ENCODE peak calls at places on chromosomes 16 and 17, in eight cellular contexts. One of them, this sample, is unnamed.

GRCh38 chr16:3602320-3602653 is 9.1 kb downstream of the SLX4 start:
- DNase-seq in sigmoid colon: peak
- DNase-seq in lower leg skin: no peak
- DNase-seq in heart left ventricle: no peak
- DNase-seq in tibial nerve: no peak
- DNase-seq in esophagus squamous epithelium: no peak
- DNase-seq in prostate gland: no peak
- DNase-seq in IMR-90: no peak
- DNase-seq in this sample: no peak

GRCh38 chr16:55495616-55496289 is 13.1 kb upstream of the LPCAT2 start:
- DNase-seq in lower leg skin: peak
- DNase-seq in esophagus squamous epithelium: no peak
- DNase-seq in tibial nerve: peak
- DNase-seq in prostate gland: peak
- DNase-seq in heart left ventricle: no peak
- DNase-seq in sigmoid colon: no peak
- DNase-seq in IMR-90: peak
- DNase-seq in this sample: no peak

GRCh38 chr16:14420721-14421488 is 209.2 kb downstream of the PARN start:
- DNase-seq in heart left ventricle: no peak
- DNase-seq in prostate gland: no peak
- DNase-seq in tibial nerve: no peak
- DNase-seq in sigmoid colon: no peak
- DNase-seq in lower leg skin: no peak
- DNase-seq in IMR-90: no peak
- DNase-seq in esophagus squamous epithelium: no peak
- DNase-seq in this sample: no peak

GRCh38 chr16:88633684-88634140 is 4.7 kb upstream of the IL17C start:
- DNase-seq in heart left ventricle: no peak
- DNase-seq in IMR-90: peak
- DNase-seq in esophagus squamous epithelium: no peak
- DNase-seq in lower leg skin: no peak
- DNase-seq in prostate gland: no peak
- DNase-seq in tibial nerve: no peak
- DNase-seq in sigmoid colon: no peak
- DNase-seq in this sample: no peak

GRCh38 chr17:57462007-57462579 is 205.8 kb downstream of the MSI2 start:
- DNase-seq in esophagus squamous epithelium: no peak
- DNase-seq in prostate gland: no peak
- DNase-seq in IMR-90: no peak
- DNase-seq in tibial nerve: no peak
- DNase-seq in lower leg skin: no peak
- DNase-seq in heart left ventricle: no peak
- DNase-seq in sigmoid colon: no peak
- DNase-seq in this sample: no peak

GRCh38 chr17:78351449-78352006 is 8.3 kb downstream of the SOCS3 start:
- DNase-seq in esophagus squamous epithelium: no peak
- DNase-seq in tibial nerve: peak
- DNase-seq in prostate gland: peak
- DNase-seq in lower leg skin: peak
- DNase-seq in IMR-90: peak
- DNase-seq in heart left ventricle: peak
- DNase-seq in sigmoid colon: peak
- DNase-seq in this sample: peak

GRCh38 chr17:68462381-68463210 is 5.3 kb upstream of the WIPI1 start:
- DNase-seq in IMR-90: peak
- DNase-seq in lower leg skin: peak
- DNase-seq in tibial nerve: peak
- DNase-seq in prostate gland: peak
- DNase-seq in esophagus squamous epithelium: no peak
- DNase-seq in heart left ventricle: peak
- DNase-seq in sigmoid colon: peak
- DNase-seq in this sample: peak

GRCh38 chr17:10067446-10068143 is 130.8 kb downstream of the GAS7 start:
- DNase-seq in prostate gland: no peak
- DNase-seq in esophagus squamous epithelium: no peak
- DNase-seq in IMR-90: no peak
- DNase-seq in lower leg skin: no peak
- DNase-seq in sigmoid colon: no peak
- DNase-seq in heart left ventricle: no peak
- DNase-seq in tibial nerve: no peak
- DNase-seq in this sample: no peak

GRCh38 chr16:48499822-48500440 is 110.0 kb downstream of the N4BP1 start:
- DNase-seq in lower leg skin: no peak
- DNase-seq in IMR-90: peak
- DNase-seq in sigmoid colon: peak
- DNase-seq in tibial nerve: peak
- DNase-seq in heart left ventricle: peak
- DNase-seq in esophagus squamous epithelium: no peak
- DNase-seq in prostate gland: peak
- DNase-seq in this sample: no peak

GRCh38 chr16:4293822-4294457 is 21.1 kb upstream of the TFAP4 start:
- DNase-seq in heart left ventricle: peak
- DNase-seq in lower leg skin: no peak
- DNase-seq in sigmoid colon: peak
- DNase-seq in IMR-90: peak
- DNase-seq in esophagus squamous epithelium: no peak
- DNase-seq in prostate gland: peak
- DNase-seq in tibial nerve: no peak
- DNase-seq in this sample: peak

GRCh38 chr16:87959391-87959968 is 8.2 kb downstream of the BANP start:
- DNase-seq in lower leg skin: no peak
- DNase-seq in heart left ventricle: no peak
- DNase-seq in tibial nerve: no peak
- DNase-seq in IMR-90: no peak
- DNase-seq in sigmoid colon: no peak
- DNase-seq in esophagus squamous epithelium: no peak
- DNase-seq in prostate gland: no peak
- DNase-seq in this sample: no peak

GRCh38 chr17:29368926-29369325 is 21.2 kb upstream of the TAOK1 start:
- DNase-seq in prostate gland: no peak
- DNase-seq in tibial nerve: no peak
- DNase-seq in esophagus squamous epithelium: no peak
- DNase-seq in heart left ventricle: peak
- DNase-seq in lower leg skin: no peak
- DNase-seq in IMR-90: peak
- DNase-seq in sigmoid colon: no peak
- DNase-seq in this sample: no peak

GRCh38 chr17:45309400-45309799 is 7.4 kb downstream of the MAP3K14 start:
- DNase-seq in esophagus squamous epithelium: no peak
- DNase-seq in lower leg skin: no peak
- DNase-seq in tibial nerve: no peak
- DNase-seq in heart left ventricle: no peak
- DNase-seq in sigmoid colon: no peak
- DNase-seq in IMR-90: no peak
- DNase-seq in prostate gland: no peak
- DNase-seq in this sample: peak

GRCh38 chr17:45308840-45309239 is 8.0 kb downstream of the MAP3K14 start:
- DNase-seq in IMR-90: no peak
- DNase-seq in esophagus squamous epithelium: no peak
- DNase-seq in tibial nerve: no peak
- DNase-seq in heart left ventricle: no peak
- DNase-seq in lower leg skin: no peak
- DNase-seq in sigmoid colon: no peak
- DNase-seq in prostate gland: no peak
- DNase-seq in this sample: no peak

GRCh38 chr17:45311406-45311761 is 5.4 kb downstream of the MAP3K14 start:
- DNase-seq in sigmoid colon: no peak
- DNase-seq in prostate gland: no peak
- DNase-seq in lower leg skin: no peak
- DNase-seq in heart left ventricle: no peak
- DNase-seq in esophagus squamous epithelium: no peak
- DNase-seq in IMR-90: no peak
- DNase-seq in tibial nerve: no peak
- DNase-seq in this sample: peak

GRCh38 chr17:45311762-45312476 is 4.9 kb downstream of the MAP3K14 start:
- DNase-seq in prostate gland: peak
- DNase-seq in heart left ventricle: peak
- DNase-seq in sigmoid colon: peak
- DNase-seq in IMR-90: peak
- DNase-seq in esophagus squamous epithelium: no peak
- DNase-seq in lower leg skin: no peak
- DNase-seq in tibial nerve: no peak
- DNase-seq in this sample: peak

GRCh38 chr17:45310380-45311324 is 6.2 kb downstream of the MAP3K14 start:
- DNase-seq in prostate gland: no peak
- DNase-seq in heart left ventricle: no peak
- DNase-seq in lower leg skin: no peak
- DNase-seq in tibial nerve: no peak
- DNase-seq in IMR-90: no peak
- DNase-seq in esophagus squamous epithelium: no peak
- DNase-seq in sigmoid colon: no peak
- DNase-seq in this sample: peak
- H3K4me3 ChIP-seq in prostate gland: no peak
- H3K4me3 ChIP-seq in heart left ventricle: no peak
- H3K4me3 ChIP-seq in lower leg skin: no peak
- H3K4me3 ChIP-seq in tibial nerve: no peak
- H3K4me3 ChIP-seq in IMR-90: no peak
- H3K4me3 ChIP-seq in esophagus squamous epithelium: no peak
- H3K4me3 ChIP-seq in sigmoid colon: no peak
- H3K4me3 ChIP-seq in this sample: no peak

DNA sequence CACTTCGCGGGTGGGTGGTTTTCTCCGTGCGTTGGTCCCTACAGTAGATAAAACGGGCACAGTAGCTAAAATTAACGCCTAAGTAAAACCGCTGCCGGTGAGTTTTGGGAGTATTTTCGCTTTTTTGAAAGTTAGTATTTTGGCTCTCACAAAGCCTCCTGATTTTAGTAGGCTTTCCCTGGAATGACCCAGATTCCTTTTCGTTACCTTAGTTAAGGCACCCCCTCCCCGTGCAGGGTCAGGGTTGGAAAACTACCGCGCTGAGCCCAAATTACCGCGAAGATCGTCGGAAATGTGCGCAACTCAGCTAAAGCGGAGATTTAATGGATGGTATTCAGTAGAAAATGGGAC is 28.3 kb upstream of the ST6GALNAC1 start:
- DNase-seq in prostate gland: no peak
- DNase-seq in heart left ventricle: no peak
- DNase-seq in sigmoid colon: no peak
- DNase-seq in esophagus squamous epithelium: no peak
- DNase-seq in IMR-90: no peak
- DNase-seq in lower leg skin: no peak
- DNase-seq in tibial nerve: no peak
- DNase-seq in this sample: no peak
- TF ChIP-seq POLR2A in prostate gland: peak
- TF ChIP-seq POLR2A in heart left ventricle: peak
- TF ChIP-seq POLR2A in sigmoid colon: peak
- TF ChIP-seq POLR2A in esophagus squamous epithelium: peak
- TF ChIP-seq POLR2A in IMR-90: peak
- TF ChIP-seq POLR2A in lower leg skin: no peak
- TF ChIP-seq POLR2A in tibial nerve: peak
- TF ChIP-seq POLR2A in this sample: peak

DNA sequence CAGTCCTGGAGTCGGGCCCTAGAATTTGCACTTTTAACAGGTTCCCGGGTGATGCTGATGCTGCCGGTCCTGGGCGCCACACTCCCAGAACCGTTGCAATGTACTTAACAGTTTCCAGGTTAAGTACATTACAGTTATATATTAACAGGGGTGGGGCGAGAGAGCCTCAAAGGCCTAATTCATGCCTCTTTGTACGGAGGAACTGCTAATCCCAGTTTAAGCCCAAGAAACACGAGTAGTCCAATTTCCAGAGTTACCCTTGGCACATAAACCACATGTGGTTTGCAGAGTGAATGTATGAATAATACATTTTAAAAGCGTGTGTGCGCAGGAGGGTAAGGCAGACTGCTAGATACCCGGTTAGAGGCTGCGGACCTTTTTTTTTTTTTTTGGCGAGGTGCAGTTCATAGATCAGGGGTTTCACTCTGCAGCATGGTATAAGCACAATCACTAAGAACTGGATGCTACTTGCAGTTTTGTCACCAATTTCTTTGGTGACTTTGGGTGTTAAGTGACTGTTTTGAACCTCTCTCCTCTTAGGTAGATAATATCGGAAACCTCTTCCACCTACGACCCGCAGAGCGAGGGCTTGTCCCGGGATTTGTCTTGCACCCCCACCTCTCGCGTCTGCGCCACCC is 714 bp downstream of the COX11 start:
- DNase-seq in sigmoid colon: no peak
- DNase-seq in lower leg skin: no peak
- DNase-seq in IMR-90: peak
- DNase-seq in heart left ventricle: no peak
- DNase-seq in esophagus squamous epithelium: no peak
- DNase-seq in tibial nerve: no peak
- DNase-seq in prostate gland: no peak
- DNase-seq in this sample: no peak
- TF ChIP-seq CTCF in sigmoid colon: no peak
- TF ChIP-seq CTCF in lower leg skin: no peak
- TF ChIP-seq CTCF in IMR-90: peak
- TF ChIP-seq CTCF in heart left ventricle: no peak
- TF ChIP-seq CTCF in esophagus squamous epithelium: no peak
- TF ChIP-seq CTCF in tibial nerve: no peak
- TF ChIP-seq CTCF in prostate gland: no peak
- TF ChIP-seq CTCF in this sample: no peak

DNA sequence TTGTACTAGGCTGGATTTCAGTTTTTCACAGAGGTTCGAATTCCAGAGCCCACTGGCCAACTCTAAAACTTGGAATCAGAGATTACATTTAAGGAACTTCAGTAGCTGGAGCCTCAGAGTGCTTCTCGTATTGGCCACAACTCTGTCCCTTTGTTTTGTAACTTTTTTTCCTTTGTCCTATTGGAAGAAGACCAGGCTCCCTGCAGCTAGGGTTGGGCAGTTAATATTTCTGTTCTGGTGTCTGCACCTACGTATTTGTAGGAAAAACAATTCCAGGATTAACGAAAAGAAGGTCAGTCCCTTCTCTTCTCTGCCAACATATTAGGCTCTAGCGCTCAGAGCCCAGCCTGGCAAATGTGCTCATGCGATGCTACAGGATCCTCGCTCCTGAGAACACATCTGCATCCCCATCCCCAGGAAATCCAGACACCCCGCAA is 1.9 kb downstream of the CDH11 start:
- DNase-seq in sigmoid colon: peak
- DNase-seq in tibial nerve: peak
- DNase-seq in IMR-90: peak
- DNase-seq in lower leg skin: no peak
- DNase-seq in esophagus squamous epithelium: no peak
- DNase-seq in heart left ventricle: no peak
- DNase-seq in prostate gland: no peak
- DNase-seq in this sample: no peak
- H3K4me3 ChIP-seq in sigmoid colon: peak
- H3K4me3 ChIP-seq in tibial nerve: peak
- H3K4me3 ChIP-seq in IMR-90: peak
- H3K4me3 ChIP-seq in lower leg skin: peak
- H3K4me3 ChIP-seq in esophagus squamous epithelium: peak
- H3K4me3 ChIP-seq in heart left ventricle: peak
- H3K4me3 ChIP-seq in prostate gland: peak
- H3K4me3 ChIP-seq in this sample: no peak

This sample was measured in gastrocnemius medialis.